ENCODE peak calls at places on chromosomes 1 and 21, in four cellular contexts. N is EL, C is GM12891, O is C1 segment of cervical spinal cord. R is an unnamed sample.
A peak's percentile ranks its signal among the peaks of the same experiment; 100 is the strongest.

GRCh38 chr1:56709269-56709880 is 64.3 kb downstream of the PRKAA2 start:
- DNase-seq in N (peak; percentile 66), C (no peak), O (peak; percentile 0), R (no peak)

GRCh38 chr1:201036188-201036834 is 12.8 kb upstream of the KIF21B start:
- DNase-seq in N (no peak), C (no peak), O (no peak), R (no peak)

GRCh38 chr1:199223936-199224335 is 585.1 kb downstream of the PTPRC start:
- DNase-seq in N (peak; percentile 12), C (no peak), O (no peak), R (no peak)

GRCh38 chr1:19426294-19427086 is 58.8 kb downstream of the CAPZB start:
- DNase-seq in N (no peak), C (no peak), O (no peak), R (no peak)

GRCh38 chr1:5944069-5944847 is 48.0 kb downstream of the NPHP4 start:
- DNase-seq in N (no peak), C (no peak), O (no peak), R (no peak)

GRCh38 chr1:109246141-109246551 is 3.2 kb upstream of the CELSR2 start:
- DNase-seq in N (no peak), C (no peak), O (no peak), R (no peak)

GRCh38 chr1:106748581-106748980 is 307.9 kb upstream of the PRMT6 start:
- DNase-seq in N (no peak), C (no peak), O (no peak), R (no peak)

GRCh38 chr1:33436557-33437296 is 5.8 kb upstream of the PHC2 start:
- DNase-seq in N (no peak), C (no peak), O (no peak), R (no peak)

GRCh38 chr21:36388835-36389234 is 3.6 kb downstream of the CHAF1B start:
- DNase-seq in N (no peak), C (no peak), O (peak; percentile 3), R (peak; percentile 17)

GRCh38 chr1:213245270-213245669 is 194.2 kb downstream of the RPS6KC1 start:
- DNase-seq in N (no peak), C (no peak), O (no peak), R (no peak)

GRCh38 chr1:246161626-246162025 is 345.5 kb downstream of the SMYD3 start:
- DNase-seq in N (peak; percentile 55), C (no peak), O (no peak), R (no peak)

GRCh38 chr1:30726254-30726653 is 2.9 kb upstream of the MATN1 start:
- DNase-seq in N (no peak), C (no peak), O (no peak), R (no peak)

GRCh38 chr1:159436469-159436868 is 3.1 kb upstream of the OR10J1 start:
- DNase-seq in N (no peak), C (no peak), O (no peak), R (no peak)

GRCh38 chr1:51515312-51515960 is 3.6 kb downstream of the EPS15 start:
- DNase-seq in N (no peak), C (no peak), O (no peak), R (no peak)

GRCh38 chr21:27035791-27036190 is 68.9 kb upstream of the ADAMTS5 start:
- DNase-seq in N (no peak), C (no peak), O (no peak), R (no peak)

GRCh38 chr1:207025144-207025880 is 7.2 kb downstream of the C1orf116 start:
- DNase-seq in N (peak; percentile 72), C (no peak), O (no peak), R (no peak)

GRCh38 chr1:198186916-198187580 is 30.2 kb downstream of the NEK7 start:
- DNase-seq in N (no peak), C (no peak), O (no peak), R (no peak)

GRCh38 chr21:35046223-35046690 is 2.8 kb downstream of the RUNX1 start:
- DNase-seq in N (no peak), C (no peak), O (no peak), R (no peak)

GRCh38 chr1:65804584-65804983 is 11.9 kb downstream of the PDE4B start:
- DNase-seq in N (no peak), C (no peak), O (no peak), R (no peak)

GRCh38 chr21:34279883-34280282 is 83.9 kb upstream of the KCNE2 start:
- DNase-seq in N (no peak), C (no peak), O (no peak), R (no peak)